ENCODE peak calls at places on chromosomes 7 and 10, in eight cellular contexts. A is lower lobe of right lung; D is heart left ventricle; X is prostate gland; K is tibial artery; N is CD8-positive, alpha-beta T cell; Y is Panc1; S is hepatocyte. W is an unnamed sample.

GRCh38 chr7:43756368-43757072 is 2.0 kb upstream of the BLVRA start:
- DNase-seq in D (no peak), Y (no peak), K (no peak), A (no peak), N (no peak), X (no peak), S (no peak), W (no peak)

GRCh38 chr10:51950996-51951392 is 251.6 kb upstream of the CSTF2T start:
- DNase-seq in K (no peak), N (no peak), A (no peak), D (no peak), S (no peak), Y (no peak), X (no peak), W (no peak)

GRCh38 chr10:114825513-114826253 is 4.1 kb downstream of the FHIP2A start:
- DNase-seq in K (no peak), A (no peak), D (no peak), N (no peak), X (no peak), Y (no peak), S (peak; percentile 11), W (no peak)

GRCh38 chr7:130865408-130866236 is 131.6 kb upstream of the KLF14 start:
- DNase-seq in Y (no peak), D (no peak), N (no peak), K (no peak), A (no peak), X (no peak), S (peak; percentile 58), W (no peak)

GRCh38 chr7:45324683-45325237 is 167.2 kb downstream of the RAMP3 start:
- DNase-seq in S (peak; percentile 49), K (no peak), D (no peak), N (no peak), A (no peak), Y (no peak), X (no peak), W (no peak)

GRCh38 chr10:3775671-3776551 is 9.1 kb downstream of the KLF6 start:
- DNase-seq in D (no peak), S (peak; percentile 70), X (no peak), N (no peak), Y (peak; percentile 69), K (no peak), A (no peak), W (no peak)

GRCh38 chr7:74006032-74006431 is 21.9 kb upstream of the ELN start:
- DNase-seq in K (no peak), Y (no peak), A (no peak), S (no peak), D (no peak), X (no peak), N (no peak), W (no peak)

GRCh38 chr10:81978238-81978637 is 103.2 kb downstream of the NRG3 start:
- DNase-seq in S (peak; percentile 72), X (no peak), N (no peak), K (no peak), D (no peak), A (no peak), Y (no peak), W (peak; percentile 6)

GRCh38 chr7:127650842-127651555 is 995 bp upstream of the SND1 start:
- DNase-seq in K (no peak), X (peak; percentile 8), D (no peak), N (no peak), Y (no peak), A (no peak), S (no peak), W (peak; percentile 36)

GRCh38 chr7:24133691-24134090 is 150.3 kb upstream of the NPY start:
- DNase-seq in D (no peak), N (no peak), X (no peak), K (no peak), Y (no peak), S (no peak), A (no peak), W (no peak)

GRCh38 chr10:14265709-14266108 is 65.0 kb downstream of the FRMD4A start:
- DNase-seq in N (no peak), K (no peak), A (no peak), Y (no peak), X (no peak), D (no peak), S (no peak), W (no peak)

GRCh38 chr7:122588621-122589020 is 110.3 kb downstream of the RNF133 start:
- DNase-seq in Y (no peak), A (no peak), D (no peak), S (no peak), K (no peak), X (no peak), N (no peak), W (no peak)

DNA sequence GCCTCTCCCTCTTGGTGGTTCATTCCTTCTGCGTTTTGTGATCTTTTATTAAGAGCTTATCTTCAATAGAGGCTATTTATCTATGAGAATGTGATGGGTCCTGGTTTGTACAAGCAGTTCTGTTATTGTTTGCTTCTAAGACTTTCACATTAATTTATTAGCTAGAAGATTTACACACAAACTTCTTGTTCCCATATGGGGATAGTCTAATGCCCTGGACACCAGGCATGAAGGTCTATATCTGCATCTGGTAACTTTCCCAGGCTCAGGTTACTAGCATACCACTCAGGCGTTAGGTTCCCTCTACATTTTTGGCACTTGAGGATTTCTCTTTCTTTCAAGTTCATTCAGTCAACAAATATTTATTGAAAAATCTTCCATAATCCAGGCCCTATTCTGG is 7.7 kb downstream of the XPNPEP1 start:
- DNase-seq in K (no peak), D (no peak), S (no peak), X (no peak), Y (no peak), N (no peak), A (no peak), W (no peak)
- H3K27ac ChIP-seq in K (peak overlapping the region; percentile 0), D (peak overlapping the region; percentile 63), S (peak overlapping the region; percentile 93), X (peak overlapping the region; percentile 26), Y (no peak overlapping the region), N (no peak overlapping the region), A (no peak overlapping the region), W (no peak overlapping the region)

GRCh38 chr10:16679511-16679910 is 137.7 kb downstream of the RSU1 start:
- DNase-seq in A (no peak), K (no peak), Y (no peak), S (no peak), X (no peak), D (no peak), N (no peak), W (no peak)

GRCh38 chr10:16673443-16673842 is 143.8 kb downstream of the RSU1 start:
- DNase-seq in K (no peak), N (no peak), A (no peak), Y (no peak), X (no peak), S (no peak), D (no peak), W (no peak)

DNA sequence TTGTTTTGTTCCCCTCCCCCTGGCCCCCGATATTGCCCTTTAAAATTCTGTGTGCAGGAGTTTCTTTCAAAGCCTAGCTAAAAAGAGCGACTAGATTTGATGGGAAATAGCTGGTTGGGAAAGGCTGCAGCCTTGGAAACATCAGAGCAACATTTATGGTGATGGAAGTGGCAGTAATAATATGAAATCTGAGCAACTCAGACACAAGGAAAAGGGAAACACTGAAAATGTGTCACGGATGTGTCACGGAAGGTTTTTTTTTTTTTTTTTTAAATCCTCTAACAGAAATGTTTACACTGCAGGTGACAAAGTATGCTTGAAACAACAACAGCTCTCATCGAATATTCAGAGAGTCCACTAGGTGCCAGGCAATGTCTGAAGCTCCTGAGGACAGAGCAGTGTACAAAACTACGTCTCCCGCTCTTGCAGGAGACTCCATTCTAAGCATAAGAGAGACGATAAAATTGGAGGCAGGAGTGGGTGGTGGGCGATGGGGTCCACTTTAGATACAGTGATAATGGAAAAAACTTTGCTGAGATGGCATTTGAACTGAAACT is 143.0 kb downstream of the RSU1 start:
- DNase-seq in K (no peak), X (no peak), S (no peak), N (no peak), D (no peak), Y (peak; percentile 5), A (no peak), W (no peak)
- TF ChIP-seq CTCF in K (no peak), X (no peak), S (no peak), N (no peak), D (no peak), Y (no peak), A (no peak), W (no peak)

GRCh38 chr7:92368741-92369140 is 78.5 kb upstream of the GATAD1 start:
- DNase-seq in X (no peak), K (no peak), S (no peak), D (no peak), Y (no peak), N (no peak), A (no peak), W (no peak)
- H3K27ac ChIP-seq in X (no peak overlapping the region), K (no peak overlapping the region), S (no peak overlapping the region), D (no peak overlapping the region), Y (no peak overlapping the region), N (no peak overlapping the region), A (no peak overlapping the region), W (no peak overlapping the region)

GRCh38 chr10:132972149-132972985 is 30.0 kb upstream of the CFAP46 start:
- DNase-seq in D (no peak), N (no peak), S (no peak), K (peak; percentile 51), A (no peak), Y (no peak), X (no peak), W (no peak)
- TF ChIP-seq CTCF in D (no peak), N (no peak), S (no peak), K (no peak), A (no peak), Y (no peak), X (no peak), W (no peak)

GRCh38 chr10:98131615-98132014 is 2.8 kb upstream of the R3HCC1L start:
- DNase-seq in D (no peak), K (no peak), A (no peak), N (no peak), S (no peak), X (no peak), Y (no peak), W (no peak)

GRCh38 chr10:98138031-98138430 is 3.6 kb downstream of the R3HCC1L start:
- DNase-seq in N (no peak), A (no peak), X (no peak), K (no peak), S (no peak), D (no peak), Y (no peak), W (no peak)

GRCh38 chr10:98134431-98135221 is at the start of gene R3HCC1L:
- DNase-seq in N (peak; percentile 89), A (peak; percentile 94), D (peak; percentile 94), Y (peak; percentile 74), K (peak; percentile 94), S (peak; percentile 94), X (peak; percentile 79), W (peak; percentile 91)

GRCh38 chr10:98135222-98135899 is 904 bp downstream of the R3HCC1L start:
- DNase-seq in K (no peak), Y (no peak), S (no peak), A (no peak), N (peak; percentile 3), D (no peak), X (peak; percentile 10), W (no peak)

DNA sequence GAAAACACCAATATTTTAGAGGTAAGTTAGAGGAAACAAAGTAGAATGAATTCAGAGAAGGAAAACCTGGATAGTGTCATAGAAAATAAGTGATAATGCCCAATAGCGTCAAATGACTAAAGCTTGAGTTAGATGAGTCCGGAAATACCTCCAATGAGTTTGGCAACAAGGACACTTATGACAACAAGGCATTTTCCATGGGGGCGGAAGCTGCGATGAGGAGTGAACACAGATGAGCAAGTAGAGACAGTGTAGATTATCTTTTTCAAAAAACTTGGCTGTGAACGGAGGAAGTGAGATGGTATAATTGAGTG is 383 bp upstream of the R3HCC1L start:
- DNase-seq in D (no peak), N (no peak), A (no peak), S (no peak), X (no peak), Y (no peak), K (no peak), W (no peak)
- H3K27ac ChIP-seq in D (peak overlapping the region; percentile 98), N (no peak overlapping the region), A (peak overlapping the region; percentile 96), S (no peak overlapping the region), X (peak overlapping the region; percentile 81), Y (peak overlapping the region; percentile 96), K (peak overlapping the region; percentile 84), W (peak overlapping the region; percentile 86)

W was measured in RWPE1.